ENCODE peak calls at places on chromosome 20, in nine cellular contexts. One of them, this sample, is unnamed.

GRCh38 chr20:2708665-2709064 is 16.1 kb downstream of the EBF4 start:
- DNase-seq in fibroblast of mammary gland: no peak
- DNase-seq in HFF-Myc: no peak
- DNase-seq in A549: no peak
- DNase-seq in foreskin fibroblast: no peak
- DNase-seq in choroid plexus epithelial cell: no peak
- DNase-seq in heart right ventricle: no peak
- DNase-seq in transverse colon: no peak
- DNase-seq in body of pancreas: no peak
- DNase-seq in this sample: no peak

GRCh38 chr20:44750081-44750805 is 4.6 kb downstream of the KCNK15 start:
- DNase-seq in choroid plexus epithelial cell: no peak
- DNase-seq in fibroblast of mammary gland: no peak
- DNase-seq in transverse colon: no peak
- DNase-seq in body of pancreas: peak
- DNase-seq in A549: no peak
- DNase-seq in foreskin fibroblast: no peak
- DNase-seq in HFF-Myc: no peak
- DNase-seq in heart right ventricle: no peak
- DNase-seq in this sample: no peak

GRCh38 chr20:63591147-63591533 is 17.1 kb upstream of the HELZ2 start:
- DNase-seq in HFF-Myc: no peak
- DNase-seq in A549: no peak
- DNase-seq in fibroblast of mammary gland: no peak
- DNase-seq in foreskin fibroblast: no peak
- DNase-seq in body of pancreas: no peak
- DNase-seq in transverse colon: no peak
- DNase-seq in heart right ventricle: no peak
- DNase-seq in choroid plexus epithelial cell: no peak
- DNase-seq in this sample: no peak

GRCh38 chr20:48769111-48769879 is 58.5 kb downstream of the PREX1 start:
- DNase-seq in fibroblast of mammary gland: peak
- DNase-seq in body of pancreas: no peak
- DNase-seq in A549: no peak
- DNase-seq in choroid plexus epithelial cell: no peak
- DNase-seq in foreskin fibroblast: no peak
- DNase-seq in HFF-Myc: no peak
- DNase-seq in transverse colon: no peak
- DNase-seq in heart right ventricle: no peak
- DNase-seq in this sample: no peak

GRCh38 chr20:1810926-1811620 is 84.1 kb upstream of the SIRPA start:
- DNase-seq in foreskin fibroblast: peak
- DNase-seq in HFF-Myc: peak
- DNase-seq in heart right ventricle: no peak
- DNase-seq in choroid plexus epithelial cell: peak
- DNase-seq in A549: no peak
- DNase-seq in fibroblast of mammary gland: peak
- DNase-seq in transverse colon: no peak
- DNase-seq in body of pancreas: no peak
- DNase-seq in this sample: no peak

GRCh38 chr20:49448917-49449316 is 33.6 kb downstream of the KCNB1 start:
- DNase-seq in heart right ventricle: no peak
- DNase-seq in foreskin fibroblast: no peak
- DNase-seq in transverse colon: no peak
- DNase-seq in choroid plexus epithelial cell: no peak
- DNase-seq in A549: no peak
- DNase-seq in body of pancreas: no peak
- DNase-seq in fibroblast of mammary gland: no peak
- DNase-seq in HFF-Myc: no peak
- DNase-seq in this sample: no peak

GRCh38 chr20:6707231-6707870 is 60.1 kb upstream of the BMP2 start:
- DNase-seq in A549: no peak
- DNase-seq in body of pancreas: no peak
- DNase-seq in foreskin fibroblast: no peak
- DNase-seq in heart right ventricle: no peak
- DNase-seq in HFF-Myc: no peak
- DNase-seq in choroid plexus epithelial cell: peak
- DNase-seq in fibroblast of mammary gland: no peak
- DNase-seq in transverse colon: no peak
- DNase-seq in this sample: no peak

GRCh38 chr20:10929023-10929422 is 255.2 kb upstream of the JAG1 start:
- DNase-seq in heart right ventricle: peak
- DNase-seq in choroid plexus epithelial cell: peak
- DNase-seq in HFF-Myc: no peak
- DNase-seq in fibroblast of mammary gland: no peak
- DNase-seq in foreskin fibroblast: peak
- DNase-seq in A549: no peak
- DNase-seq in transverse colon: no peak
- DNase-seq in body of pancreas: no peak
- DNase-seq in this sample: no peak

GRCh38 chr20:9186396-9186795 is 117.5 kb downstream of the PLCB4 start:
- DNase-seq in choroid plexus epithelial cell: no peak
- DNase-seq in heart right ventricle: no peak
- DNase-seq in HFF-Myc: no peak
- DNase-seq in fibroblast of mammary gland: no peak
- DNase-seq in A549: no peak
- DNase-seq in foreskin fibroblast: no peak
- DNase-seq in body of pancreas: no peak
- DNase-seq in transverse colon: no peak
- DNase-seq in this sample: no peak

GRCh38 chr20:15763344-15763743 is 809.9 kb downstream of the KIF16B start:
- DNase-seq in HFF-Myc: no peak
- DNase-seq in A549: no peak
- DNase-seq in choroid plexus epithelial cell: peak
- DNase-seq in transverse colon: no peak
- DNase-seq in heart right ventricle: no peak
- DNase-seq in foreskin fibroblast: peak
- DNase-seq in body of pancreas: no peak
- DNase-seq in fibroblast of mammary gland: no peak
- DNase-seq in this sample: no peak

GRCh38 chr20:60037120-60037499 is 78.9 kb downstream of the CDH26 start:
- DNase-seq in choroid plexus epithelial cell: peak
- DNase-seq in A549: peak
- DNase-seq in transverse colon: no peak
- DNase-seq in foreskin fibroblast: peak
- DNase-seq in HFF-Myc: no peak
- DNase-seq in heart right ventricle: no peak
- DNase-seq in fibroblast of mammary gland: no peak
- DNase-seq in body of pancreas: no peak
- DNase-seq in this sample: no peak

GRCh38 chr20:53291548-53291947 is 302.1 kb downstream of the ZNF217 start:
- DNase-seq in choroid plexus epithelial cell: no peak
- DNase-seq in heart right ventricle: no peak
- DNase-seq in transverse colon: no peak
- DNase-seq in foreskin fibroblast: no peak
- DNase-seq in HFF-Myc: no peak
- DNase-seq in body of pancreas: no peak
- DNase-seq in fibroblast of mammary gland: no peak
- DNase-seq in A549: no peak
- DNase-seq in this sample: no peak

GRCh38 chr20:39849664-39850063 is 839.4 kb downstream of the MAFB start:
- DNase-seq in HFF-Myc: peak
- DNase-seq in foreskin fibroblast: peak
- DNase-seq in body of pancreas: peak
- DNase-seq in choroid plexus epithelial cell: peak
- DNase-seq in fibroblast of mammary gland: peak
- DNase-seq in transverse colon: peak
- DNase-seq in A549: no peak
- DNase-seq in heart right ventricle: peak
- DNase-seq in this sample: peak

GRCh38 chr20:37757550-37757949 is 63.7 kb downstream of the CTNNBL1 start:
- DNase-seq in transverse colon: no peak
- DNase-seq in foreskin fibroblast: no peak
- DNase-seq in HFF-Myc: no peak
- DNase-seq in A549: no peak
- DNase-seq in heart right ventricle: no peak
- DNase-seq in fibroblast of mammary gland: no peak
- DNase-seq in body of pancreas: no peak
- DNase-seq in choroid plexus epithelial cell: no peak
- DNase-seq in this sample: no peak

GRCh38 chr20:37759761-37760209 is 66.0 kb downstream of the CTNNBL1 start:
- DNase-seq in HFF-Myc: no peak
- DNase-seq in heart right ventricle: no peak
- DNase-seq in foreskin fibroblast: no peak
- DNase-seq in choroid plexus epithelial cell: no peak
- DNase-seq in fibroblast of mammary gland: no peak
- DNase-seq in transverse colon: no peak
- DNase-seq in A549: no peak
- DNase-seq in body of pancreas: no peak
- DNase-seq in this sample: no peak

GRCh38 chr20:37756234-37756633 is 62.4 kb downstream of the CTNNBL1 start:
- DNase-seq in foreskin fibroblast: no peak
- DNase-seq in choroid plexus epithelial cell: no peak
- DNase-seq in body of pancreas: no peak
- DNase-seq in HFF-Myc: no peak
- DNase-seq in transverse colon: no peak
- DNase-seq in fibroblast of mammary gland: no peak
- DNase-seq in A549: no peak
- DNase-seq in heart right ventricle: no peak
- DNase-seq in this sample: no peak

GRCh38 chr20:37760322-37760721 is 66.5 kb downstream of the CTNNBL1 start:
- DNase-seq in choroid plexus epithelial cell: no peak
- DNase-seq in A549: no peak
- DNase-seq in HFF-Myc: no peak
- DNase-seq in foreskin fibroblast: no peak
- DNase-seq in transverse colon: no peak
- DNase-seq in body of pancreas: no peak
- DNase-seq in fibroblast of mammary gland: no peak
- DNase-seq in heart right ventricle: no peak
- DNase-seq in this sample: no peak

GRCh38 chr20:37758332-37758731 is 64.5 kb downstream of the CTNNBL1 start:
- DNase-seq in fibroblast of mammary gland: no peak
- DNase-seq in heart right ventricle: no peak
- DNase-seq in A549: peak
- DNase-seq in transverse colon: no peak
- DNase-seq in foreskin fibroblast: no peak
- DNase-seq in HFF-Myc: no peak
- DNase-seq in body of pancreas: no peak
- DNase-seq in choroid plexus epithelial cell: no peak
- DNase-seq in this sample: no peak
- TF ChIP-seq CTCF in fibroblast of mammary gland: no peak
- TF ChIP-seq CTCF in heart right ventricle: no peak
- TF ChIP-seq CTCF in A549: no peak
- TF ChIP-seq CTCF in transverse colon: no peak
- TF ChIP-seq CTCF in foreskin fibroblast: no peak
- TF ChIP-seq CTCF in HFF-Myc: peak
- TF ChIP-seq CTCF in body of pancreas: no peak
- TF ChIP-seq CTCF in choroid plexus epithelial cell: peak
- TF ChIP-seq CTCF in this sample: peak

DNA sequence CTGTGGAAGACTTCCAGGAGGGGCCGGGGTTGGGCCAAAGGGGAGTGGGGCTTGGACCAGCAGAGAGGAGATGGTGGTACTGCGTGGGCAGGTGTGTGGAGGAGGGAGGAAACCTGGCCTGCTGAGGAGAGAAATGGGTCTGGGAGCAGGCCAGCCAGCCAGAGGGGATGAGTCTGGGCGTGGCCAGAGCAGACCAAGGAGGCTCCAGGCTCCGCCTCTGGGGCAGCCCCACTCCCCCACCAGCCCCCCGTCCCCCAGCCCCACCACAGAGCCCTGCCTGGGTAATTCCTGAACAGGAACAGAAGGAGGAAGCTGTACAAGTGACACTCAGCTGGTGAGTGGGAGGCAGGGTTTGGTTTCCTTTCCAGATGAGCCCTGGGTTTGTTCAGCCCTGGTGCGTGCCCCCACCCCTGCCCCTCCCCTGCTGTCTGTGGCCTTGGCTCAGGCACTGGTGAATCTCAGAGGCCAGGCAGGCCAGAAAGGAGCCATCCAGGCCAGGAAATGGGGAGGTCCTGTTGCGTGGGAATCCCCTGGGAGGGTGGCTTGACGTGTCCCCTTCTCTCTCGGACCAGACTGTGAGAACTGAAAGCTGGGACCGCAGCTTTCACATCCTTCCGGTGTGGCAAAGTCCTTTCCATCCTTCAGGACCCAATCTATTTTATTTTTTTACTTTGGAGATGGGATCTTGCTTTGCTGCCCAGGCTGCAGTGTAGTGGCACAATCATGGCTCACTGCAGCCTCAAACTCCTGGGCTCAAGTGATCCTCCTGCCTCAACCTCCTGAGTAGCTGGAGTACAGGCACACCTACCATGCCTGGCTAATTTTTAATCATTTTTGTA is 9.4 kb upstream of the SRC start:
- DNase-seq in foreskin fibroblast: peak
- DNase-seq in heart right ventricle: peak
- DNase-seq in choroid plexus epithelial cell: no peak
- DNase-seq in body of pancreas: no peak
- DNase-seq in HFF-Myc: no peak
- DNase-seq in transverse colon: peak
- DNase-seq in fibroblast of mammary gland: peak
- DNase-seq in A549: no peak
- DNase-seq in this sample: no peak
- H3K4me3 ChIP-seq in foreskin fibroblast: no peak
- H3K4me3 ChIP-seq in heart right ventricle: no peak
- H3K4me3 ChIP-seq in choroid plexus epithelial cell: peak
- H3K4me3 ChIP-seq in body of pancreas: no peak
- H3K4me3 ChIP-seq in HFF-Myc: no peak
- H3K4me3 ChIP-seq in transverse colon: no peak
- H3K4me3 ChIP-seq in fibroblast of mammary gland: no peak
- H3K4me3 ChIP-seq in A549: no peak
- H3K4me3 ChIP-seq in this sample: no peak

GRCh38 chr20:36384022-36384619 is 78.0 kb downstream of the DLGAP4 start:
- DNase-seq in A549: no peak
- DNase-seq in transverse colon: no peak
- DNase-seq in foreskin fibroblast: peak
- DNase-seq in HFF-Myc: peak
- DNase-seq in heart right ventricle: peak
- DNase-seq in body of pancreas: no peak
- DNase-seq in choroid plexus epithelial cell: peak
- DNase-seq in fibroblast of mammary gland: peak
- DNase-seq in this sample: no peak
- TF ChIP-seq CTCF in A549: no peak
- TF ChIP-seq CTCF in transverse colon: no peak
- TF ChIP-seq CTCF in foreskin fibroblast: no peak
- TF ChIP-seq CTCF in HFF-Myc: peak
- TF ChIP-seq CTCF in heart right ventricle: no peak
- TF ChIP-seq CTCF in body of pancreas: no peak
- TF ChIP-seq CTCF in choroid plexus epithelial cell: peak
- TF ChIP-seq CTCF in fibroblast of mammary gland: peak
- TF ChIP-seq CTCF in this sample: peak

DNA sequence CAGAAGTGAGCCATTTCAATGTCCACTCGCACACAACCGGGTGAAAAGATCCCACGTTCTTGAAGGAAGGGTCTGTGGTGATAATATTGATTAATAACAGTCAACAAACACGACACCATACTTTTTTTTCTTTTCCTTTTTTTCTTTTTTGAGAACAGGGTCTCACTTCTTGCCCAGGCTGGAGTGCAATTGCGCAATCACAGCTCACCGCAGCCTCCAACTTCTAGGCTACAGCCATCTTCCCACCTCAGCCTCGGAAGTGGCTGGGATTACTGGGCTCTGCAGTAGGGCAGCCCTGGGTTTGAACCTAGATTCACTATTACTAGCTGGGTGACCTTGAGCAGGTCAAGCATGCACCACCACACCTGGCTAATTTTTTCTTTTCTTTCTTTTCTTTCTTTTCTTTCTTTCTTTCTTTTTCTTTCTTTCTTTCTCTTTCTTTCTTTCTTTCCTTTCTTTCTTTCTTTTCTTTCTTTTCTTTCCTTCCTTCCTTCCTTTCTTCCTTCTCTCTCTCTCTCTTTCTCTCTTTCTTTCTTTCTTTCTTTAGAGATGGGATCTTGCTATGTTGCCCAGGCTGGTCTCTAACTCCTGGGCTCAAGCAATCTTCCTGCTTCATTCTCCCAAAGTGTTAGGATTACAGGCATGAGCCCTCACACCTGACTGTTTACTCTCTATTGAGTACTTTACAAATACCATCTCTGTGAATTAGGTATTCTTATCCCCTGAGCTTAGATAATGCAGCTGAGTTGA is 123.9 kb downstream of the SNX5 start:
- DNase-seq in body of pancreas: no peak
- DNase-seq in HFF-Myc: no peak
- DNase-seq in A549: no peak
- DNase-seq in heart right ventricle: no peak
- DNase-seq in choroid plexus epithelial cell: no peak
- DNase-seq in fibroblast of mammary gland: no peak
- DNase-seq in transverse colon: no peak
- DNase-seq in foreskin fibroblast: no peak
- DNase-seq in this sample: no peak
- H3K4me3 ChIP-seq in body of pancreas: no peak
- H3K4me3 ChIP-seq in HFF-Myc: no peak
- H3K4me3 ChIP-seq in A549: no peak
- H3K4me3 ChIP-seq in heart right ventricle: no peak
- H3K4me3 ChIP-seq in choroid plexus epithelial cell: no peak
- H3K4me3 ChIP-seq in fibroblast of mammary gland: no peak
- H3K4me3 ChIP-seq in transverse colon: no peak
- H3K4me3 ChIP-seq in foreskin fibroblast: no peak
- H3K4me3 ChIP-seq in this sample: no peak

This sample was measured in astrocyte of the cerebellum.